ENCODE peak calls at places on chromosome 15, in five cellular contexts. One of them, this sample, is unnamed.

GRCh38 chr15:37028609-37029287 is 71.6 kb downstream of the MEIS2 start:
- DNase-seq in brain microvascular endothelial cell: no peak
- DNase-seq in NCI-H2171 treated with DMSO at 0.1 percent for 48 hours: no peak
- DNase-seq in HTR-8/SVneo: peak
- DNase-seq in KG1: no peak
- DNase-seq in this sample: peak

GRCh38 chr15:63089260-63090043 is 32.2 kb upstream of the LACTB start:
- DNase-seq in NCI-H2171 treated with DMSO at 0.1 percent for 48 hours: peak
- DNase-seq in KG1: no peak
- DNase-seq in brain microvascular endothelial cell: peak
- DNase-seq in HTR-8/SVneo: peak
- DNase-seq in this sample: peak

GRCh38 chr15:65312400-65312916 is 8.0 kb downstream of the RNU5B-1 start:
- DNase-seq in KG1: no peak
- DNase-seq in NCI-H2171 treated with DMSO at 0.1 percent for 48 hours: no peak
- DNase-seq in brain microvascular endothelial cell: no peak
- DNase-seq in HTR-8/SVneo: no peak
- DNase-seq in this sample: no peak

GRCh38 chr15:33183334-33183733 is 11.2 kb downstream of the FMN1 start:
- DNase-seq in brain microvascular endothelial cell: no peak
- DNase-seq in HTR-8/SVneo: no peak
- DNase-seq in KG1: no peak
- DNase-seq in NCI-H2171 treated with DMSO at 0.1 percent for 48 hours: no peak
- DNase-seq in this sample: no peak

GRCh38 chr15:50260969-50261496 is 4.5 kb downstream of the HDC start:
- DNase-seq in brain microvascular endothelial cell: no peak
- DNase-seq in HTR-8/SVneo: no peak
- DNase-seq in KG1: peak
- DNase-seq in NCI-H2171 treated with DMSO at 0.1 percent for 48 hours: no peak
- DNase-seq in this sample: no peak

GRCh38 chr15:28456476-28457395 is 76.0 kb downstream of the GOLGA8G start:
- DNase-seq in brain microvascular endothelial cell: no peak
- DNase-seq in HTR-8/SVneo: no peak
- DNase-seq in NCI-H2171 treated with DMSO at 0.1 percent for 48 hours: no peak
- DNase-seq in KG1: no peak
- DNase-seq in this sample: no peak

GRCh38 chr15:67839358-67839928 is 402 bp downstream of the RNU6-1 start:
- DNase-seq in HTR-8/SVneo: no peak
- DNase-seq in NCI-H2171 treated with DMSO at 0.1 percent for 48 hours: peak
- DNase-seq in KG1: peak
- DNase-seq in brain microvascular endothelial cell: no peak
- DNase-seq in this sample: peak

GRCh38 chr15:61047783-61048182 is 181.3 kb downstream of the RORA start:
- DNase-seq in KG1: no peak
- DNase-seq in NCI-H2171 treated with DMSO at 0.1 percent for 48 hours: no peak
- DNase-seq in brain microvascular endothelial cell: peak
- DNase-seq in HTR-8/SVneo: no peak
- DNase-seq in this sample: no peak

GRCh38 chr15:40238927-40239591 is at the start of gene PAK6:
- DNase-seq in brain microvascular endothelial cell: peak
- DNase-seq in NCI-H2171 treated with DMSO at 0.1 percent for 48 hours: peak
- DNase-seq in KG1: no peak
- DNase-seq in HTR-8/SVneo: peak
- DNase-seq in this sample: peak

GRCh38 chr15:43285609-43286037 is 18.9 kb upstream of the TGM5 start:
- DNase-seq in NCI-H2171 treated with DMSO at 0.1 percent for 48 hours: peak
- DNase-seq in brain microvascular endothelial cell: peak
- DNase-seq in KG1: peak
- DNase-seq in HTR-8/SVneo: peak
- DNase-seq in this sample: peak

GRCh38 chr15:39102431-39102830 is 478.4 kb upstream of the THBS1 start:
- DNase-seq in KG1: no peak
- DNase-seq in NCI-H2171 treated with DMSO at 0.1 percent for 48 hours: no peak
- DNase-seq in brain microvascular endothelial cell: no peak
- DNase-seq in HTR-8/SVneo: no peak
- DNase-seq in this sample: no peak

GRCh38 chr15:55245058-55245457 is 44.6 kb downstream of the RAB27A start:
- DNase-seq in brain microvascular endothelial cell: no peak
- DNase-seq in HTR-8/SVneo: no peak
- DNase-seq in KG1: no peak
- DNase-seq in NCI-H2171 treated with DMSO at 0.1 percent for 48 hours: no peak
- DNase-seq in this sample: no peak

GRCh38 chr15:98853161-98853560 is 154.4 kb downstream of the PGPEP1L start:
- DNase-seq in HTR-8/SVneo: peak
- DNase-seq in NCI-H2171 treated with DMSO at 0.1 percent for 48 hours: peak
- DNase-seq in KG1: peak
- DNase-seq in brain microvascular endothelial cell: peak
- DNase-seq in this sample: peak

GRCh38 chr15:67967871-67968423 is 86.2 kb upstream of the PIAS1 start:
- DNase-seq in NCI-H2171 treated with DMSO at 0.1 percent for 48 hours: peak
- DNase-seq in HTR-8/SVneo: peak
- DNase-seq in brain microvascular endothelial cell: peak
- DNase-seq in KG1: no peak
- DNase-seq in this sample: peak

GRCh38 chr15:74869726-74870407 is 3.3 kb downstream of the SCAMP2 start:
- DNase-seq in brain microvascular endothelial cell: no peak
- DNase-seq in NCI-H2171 treated with DMSO at 0.1 percent for 48 hours: no peak
- DNase-seq in KG1: peak
- DNase-seq in HTR-8/SVneo: no peak
- DNase-seq in this sample: no peak